ENCODE peak calls at places on chromosomes 16 and 17, in seven cellular contexts. E, N, O, Q, C, I and L are unnamed samples.

GRCh38 chr17:14826361-14826760 is 438.8 kb downstream of the PMP22 start:
- DNase-seq in E (no peak), C (no peak), N (no peak), O (no peak), I (no peak), Q (no peak), L (no peak)

GRCh38 chr16:77169650-77170236 is 21.2 kb upstream of the MON1B start:
- DNase-seq in Q (no peak), N (peak), E (peak), I (no peak), O (no peak), C (peak), L (peak)

GRCh38 chr17:75428775-75429469 is 23.4 kb upstream of the GRB2 start:
- DNase-seq in I (no peak), C (no peak), N (no peak), O (no peak), E (peak), Q (no peak), L (no peak)

GRCh38 chr16:12802048-12802447 is 1.6 kb downstream of the CPPED1 start:
- DNase-seq in N (no peak), C (no peak), O (no peak), Q (no peak), I (no peak), E (no peak), L (no peak)

GRCh38 chr16:65740716-65741115 is 618.9 kb upstream of the CDH11 start:
- DNase-seq in Q (no peak), I (no peak), C (no peak), N (no peak), O (no peak), E (no peak), L (no peak)

GRCh38 chr16:17328971-17329370 is 141.8 kb downstream of the XYLT1 start:
- DNase-seq in C (no peak), I (no peak), Q (no peak), E (no peak), N (no peak), O (no peak), L (peak)

GRCh38 chr16:67393111-67393789 is at the start of gene TPPP3:
- DNase-seq in O (no peak), C (peak), E (peak), I (peak), N (peak), Q (peak), L (peak)

GRCh38 chr16:57619133-57619605 is 9.3 kb upstream of the ADGRG1 start:
- DNase-seq in C (no peak), I (no peak), O (no peak), Q (no peak), E (no peak), N (peak), L (no peak)

GRCh38 chr17:38455288-38455915 is 27.1 kb downstream of the ARHGAP23 start:
- DNase-seq in E (no peak), I (no peak), N (no peak), C (no peak), Q (no peak), O (no peak), L (no peak)

GRCh38 chr17:49635121-49635520 is 42.8 kb downstream of the SPOP start:
- DNase-seq in C (no peak), Q (no peak), I (no peak), E (peak), N (no peak), O (no peak), L (no peak)
- H3K27ac ChIP-seq in C (no peak), Q (no peak), I (peak), E (no peak), N (peak), O (no peak), L (no peak)

GRCh38 chr17:7405882-7406825 is 1.5 kb upstream of the NLGN2 start:
- DNase-seq in N (no peak), I (no peak), E (no peak), Q (no peak), C (no peak), O (no peak), L (no peak)

GRCh38 chr17:7408341-7408740 is 696 bp downstream of the NLGN2 start:
- DNase-seq in Q (no peak), E (no peak), I (no peak), O (no peak), C (no peak), N (no peak), L (no peak)

GRCh38 chr17:7408863-7409262 is 1.2 kb downstream of the NLGN2 start:
- DNase-seq in E (no peak), Q (no peak), C (no peak), N (no peak), I (no peak), O (no peak), L (no peak)

GRCh38 chr17:7407033-7407432 is 612 bp upstream of the NLGN2 start:
- DNase-seq in N (no peak), O (no peak), C (no peak), Q (no peak), E (no peak), I (no peak), L (no peak)

DNA sequence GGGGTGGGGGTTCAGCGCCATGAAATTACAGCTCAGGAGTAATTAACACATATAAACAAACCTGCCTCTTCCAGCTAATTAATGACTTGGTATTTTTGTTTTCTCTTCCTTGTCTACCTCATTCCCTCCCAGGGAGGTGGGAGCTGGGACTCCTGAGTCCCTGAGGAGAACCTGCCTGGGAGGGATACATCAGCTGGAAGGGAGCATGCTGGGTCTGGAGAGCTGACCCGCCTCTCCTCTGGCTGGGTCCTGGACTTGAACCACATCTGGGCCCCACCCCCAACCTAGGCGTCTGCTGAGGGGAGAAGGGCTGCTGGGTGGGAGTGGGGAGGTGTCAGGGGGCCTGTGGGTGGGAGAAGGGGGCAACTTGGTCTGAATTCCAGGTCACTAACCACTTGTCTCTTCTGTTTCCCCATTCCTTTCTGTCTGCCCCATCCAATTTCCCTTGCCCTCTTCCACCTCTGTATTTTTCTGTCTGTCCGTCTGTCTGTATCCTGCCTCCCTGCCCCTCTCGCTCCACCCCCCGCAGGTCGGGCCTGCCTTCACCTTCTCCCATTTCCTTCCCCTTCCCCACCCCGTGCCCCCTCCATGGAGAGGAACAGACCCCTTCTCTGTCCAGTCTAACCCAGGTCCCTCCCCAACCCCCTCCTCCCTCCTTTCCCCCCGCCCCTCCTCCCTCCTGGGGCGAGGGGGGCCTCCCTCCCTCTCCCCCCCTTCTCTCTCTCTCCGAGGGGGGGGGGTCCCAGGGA is at the start of gene NLGN2:
- DNase-seq in E (no peak), C (no peak), N (no peak), O (no peak), Q (no peak), I (no peak), L (no peak)
- H3K4me3 ChIP-seq in E (no peak), C (no peak), N (no peak), O (no peak), Q (no peak), I (no peak), L (no peak)

GRCh38 chr17:49035470-49036269 is 38.5 kb downstream of the IGF2BP1 start:
- DNase-seq in C (peak), I (peak), O (no peak), Q (no peak), E (peak), N (peak), L (peak)
- H3K27ac ChIP-seq in C (no peak), I (no peak), O (no peak), Q (no peak), E (no peak), N (no peak), L (no peak)

GRCh38 chr17:81470944-81471803 is 41.4 kb downstream of the ACTG1 start:
- DNase-seq in C (no peak), E (peak), I (no peak), N (no peak), O (no peak), Q (no peak), L (no peak)
- H3K4me3 ChIP-seq in C (no peak), E (no peak), I (no peak), N (no peak), O (no peak), Q (no peak), L (no peak)

GRCh38 chr16:2487517-2487842 is 12.6 kb downstream of the TBC1D24 start:
- DNase-seq in N (no peak), I (no peak), E (no peak), Q (no peak), C (no peak), O (no peak), L (no peak)
- H3K27ac ChIP-seq in N (no peak), I (no peak), E (no peak), Q (no peak), C (peak), O (no peak), L (peak)